ENCODE peak calls at places on chromosomes 2 and 18, in five cellular contexts. Z is NCI-H524; S is brain microvascular endothelial cell; V is activated naive CD8-positive, alpha-beta T cell treated with anti-CD3 and anti-CD28 coated beads, Interleukin-2, amount 10 ng/mL, durations not matched to agents 7 days and 5 days; E is NCI-H1436. H is an unnamed sample.

GRCh38 chr2:192098814-192099491 is 95.8 kb downstream of the TMEFF2 start:
- DNase-seq in Z (no peak), E (no peak), S (no peak), V (no peak), H (no peak)

GRCh38 chr2:15646661-15647060 is 55.0 kb downstream of the DDX1 start:
- DNase-seq in S (no peak), V (no peak), Z (no peak), E (no peak), H (no peak)

GRCh38 chr18:9380571-9381390 is 46.2 kb downstream of the TWSG1 start:
- DNase-seq in Z (peak; percentile 87), S (peak; percentile 6), E (peak; percentile 33), V (no peak), H (peak; percentile 87)

GRCh38 chr2:198664349-198664748 is 793.4 kb downstream of the SATB2 start:
- DNase-seq in Z (no peak), E (no peak), V (no peak), S (no peak), H (no peak)

GRCh38 chr2:109137616-109138015 is 8.6 kb downstream of the SH3RF3 start:
- DNase-seq in V (no peak), E (no peak), Z (peak; percentile 86), S (no peak), H (no peak)

GRCh38 chr2:10412380-10412779 is 35.7 kb downstream of the ODC1 start:
- DNase-seq in S (peak; percentile 36), E (no peak), Z (peak; percentile 18), V (no peak), H (no peak)

GRCh38 chr2:168640039-168640438 is 162.4 kb upstream of the NOSTRIN start:
- DNase-seq in S (no peak), Z (no peak), V (no peak), E (no peak), H (no peak)

GRCh38 chr18:58490238-58490637 is 138.7 kb downstream of the ALPK2 start:
- DNase-seq in V (no peak), E (no peak), S (no peak), Z (no peak), H (no peak)